ENCODE peak calls at places on chromosomes 6 and 20, in nine cellular contexts. W, C, M, K, D, Y, F, H and X are unnamed samples.

GRCh38 chr20:62208805-62209755 is 11.0 kb downstream of the HRH3 start:
- DNase-seq in F (peak), M (peak), D (no peak), W (no peak), C (no peak), H (peak), K (no peak), Y (no peak), X (no peak)

GRCh38 chr6:143513410-143513809 is 1.9 kb upstream of the FUCA2 start:
- DNase-seq in C (peak), W (no peak), D (no peak), M (peak), K (no peak), Y (no peak), F (no peak), H (peak), X (no peak)

GRCh38 chr6:165662041-165662491 is 975 bp downstream of the PDE10A start:
- DNase-seq in Y (no peak), F (peak), K (no peak), M (no peak), W (no peak), H (no peak), C (no peak), D (peak), X (no peak)

GRCh38 chr6:159761135-159761872 is 541 bp upstream of the ACAT2 start:
- DNase-seq in M (no peak), W (no peak), K (no peak), Y (no peak), H (peak), C (peak), D (no peak), F (peak), X (peak)

GRCh38 chr20:43717616-43717995 is 9.2 kb downstream of the GTSF1L start:
- DNase-seq in D (no peak), Y (no peak), C (no peak), H (no peak), F (no peak), K (no peak), M (no peak), W (no peak), X (no peak)

GRCh38 chr6:164296411-164296810 is 881.9 kb downstream of the QKI start:
- DNase-seq in Y (no peak), H (no peak), F (peak), M (no peak), C (no peak), K (no peak), D (no peak), W (no peak), X (no peak)

GRCh38 chr20:61752576-61752975 is 313.1 kb downstream of the TAF4 start:
- DNase-seq in W (no peak), H (no peak), C (no peak), M (no peak), F (no peak), D (no peak), K (no peak), Y (no peak), X (no peak)

GRCh38 chr20:36008461-36009035 is 40.2 kb downstream of the CNBD2 start:
- DNase-seq in C (no peak), M (no peak), W (no peak), D (no peak), Y (no peak), F (no peak), H (no peak), K (no peak), X (no peak)

GRCh38 chr6:106448000-106448426 is 87.5 kb downstream of the CRYBG1 start:
- DNase-seq in F (no peak), K (no peak), C (no peak), D (no peak), Y (peak), W (no peak), H (no peak), M (no peak), X (peak)

GRCh38 chr6:132362318-132363185 is 38.7 kb downstream of the MOXD1 start:
- DNase-seq in D (no peak), W (no peak), H (no peak), Y (no peak), F (peak), C (no peak), M (no peak), K (no peak), X (no peak)

GRCh38 chr20:3646067-3646440 is 17.1 kb downstream of the GFRA4 start:
- DNase-seq in W (no peak), H (no peak), K (no peak), C (no peak), D (no peak), M (no peak), Y (no peak), F (peak), X (no peak)

GRCh38 chr20:58017970-58018530 is 210.4 kb downstream of the ANKRD60 start:
- DNase-seq in F (no peak), W (no peak), H (no peak), C (no peak), K (no peak), D (no peak), Y (no peak), M (no peak), X (no peak)

GRCh38 chr20:45940469-45940868 is 6.0 kb downstream of the PCIF1 start:
- DNase-seq in F (no peak), C (no peak), M (no peak), W (no peak), D (no peak), K (no peak), Y (no peak), H (no peak), X (no peak)